ENCODE peak calls at places on chromosomes 6 and 20, in six cellular contexts. P, W, A, Y, G and Q are unnamed samples.

GRCh38 chr20:41618807-41619294 is 674 bp upstream of the CHD6 start:
- DNase-seq in P (no peak), W (no peak), A (no peak), Y (no peak), G (no peak), Q (peak; percentile 19)

GRCh38 chr6:155967326-155967725 is 511.7 kb upstream of the NOX3 start:
- DNase-seq in P (no peak), W (no peak), A (no peak), Y (no peak), G (no peak), Q (no peak)

GRCh38 chr20:4555188-4555893 is 166.4 kb upstream of the PRND start:
- DNase-seq in P (no peak), W (peak; percentile 44), A (no peak), Y (no peak), G (no peak), Q (peak; percentile 88)

GRCh38 chr6:40322336-40322735 is 264.8 kb downstream of the LRFN2 start:
- DNase-seq in P (no peak), W (no peak), A (no peak), Y (no peak), G (no peak), Q (no peak)

GRCh38 chr6:2403546-2403945 is 158.1 kb upstream of the GMDS start:
- DNase-seq in P (no peak), W (no peak), A (no peak), Y (no peak), G (no peak), Q (no peak)

GRCh38 chr20:38290829-38291581 is 13.0 kb upstream of the BPI start:
- DNase-seq in P (no peak), W (peak; percentile 82), A (peak; percentile 87), Y (peak; percentile 48), G (peak; percentile 50), Q (peak; percentile 33)

GRCh38 chr6:167469655-167470054 is 144.8 kb downstream of the TTLL2 start:
- DNase-seq in P (no peak), W (no peak), A (no peak), Y (no peak), G (no peak), Q (no peak)

GRCh38 chr20:5770240-5770986 is 20.2 kb downstream of the SHLD1 start:
- DNase-seq in P (no peak), W (no peak), A (no peak), Y (peak; percentile 41), G (no peak), Q (no peak)

GRCh38 chr20:40433341-40433861 is 255.6 kb downstream of the MAFB start:
- DNase-seq in P (no peak), W (no peak), A (no peak), Y (peak; percentile 79), G (no peak), Q (no peak)

GRCh38 chr20:63626424-63627128 is at the start of gene GMEB2:
- DNase-seq in P (no peak), W (peak; percentile 67), A (peak; percentile 69), Y (peak; percentile 84), G (peak; percentile 90), Q (no peak)

GRCh38 chr6:17013701-17014100 is 88.1 kb upstream of the STMND1 start:
- DNase-seq in P (no peak), W (no peak), A (no peak), Y (no peak), G (no peak), Q (peak; percentile 23)

GRCh38 chr6:32432050-32432450 is 7.6 kb upstream of the HLA-DRA start:
- DNase-seq in P (no peak), W (peak; percentile 7), A (peak; percentile 27), Y (peak; percentile 40), G (peak; percentile 22), Q (peak; percentile 51)

GRCh38 chr6:133052465-133052864 is 188.7 kb upstream of the EYA4 start:
- DNase-seq in P (no peak), W (no peak), A (no peak), Y (no peak), G (no peak), Q (no peak)

GRCh38 chr6:129695373-129696027 is 14.5 kb downstream of the ARHGAP18 start:
- DNase-seq in P (no peak), W (no peak), A (peak; percentile 92), Y (no peak), G (peak; percentile 32), Q (no peak)

GRCh38 chr20:62741191-62741676 is 32.6 kb downstream of the NTSR1 start:
- DNase-seq in P (no peak), W (no peak), A (no peak), Y (peak; percentile 36), G (no peak), Q (peak; percentile 28)

GRCh38 chr6:105882071-105882803 is 203.9 kb upstream of the PRDM1 start:
- DNase-seq in P (no peak), W (no peak), A (no peak), Y (no peak), G (no peak), Q (no peak)

GRCh38 chr20:63544241-63544957 is 3.1 kb downstream of the SRMS start:
- DNase-seq in P (no peak), W (no peak), A (peak; percentile 39), Y (no peak), G (no peak), Q (no peak)

GRCh38 chr20:49637238-49637637 is 69.3 kb upstream of the PTGIS start:
- DNase-seq in P (no peak), W (no peak), A (no peak), Y (no peak), G (no peak), Q (no peak)

GRCh38 chr20:49636447-49636846 is 68.5 kb upstream of the PTGIS start:
- DNase-seq in P (no peak), W (no peak), A (no peak), Y (no peak), G (no peak), Q (no peak)

GRCh38 chr20:49634116-49634515 is 66.2 kb upstream of the PTGIS start:
- DNase-seq in P (no peak), W (no peak), A (no peak), Y (no peak), G (no peak), Q (no peak)

GRCh38 chr20:49635171-49635570 is 67.2 kb upstream of the PTGIS start:
- DNase-seq in P (no peak), W (no peak), A (no peak), Y (no peak), G (no peak), Q (no peak)

DNA sequence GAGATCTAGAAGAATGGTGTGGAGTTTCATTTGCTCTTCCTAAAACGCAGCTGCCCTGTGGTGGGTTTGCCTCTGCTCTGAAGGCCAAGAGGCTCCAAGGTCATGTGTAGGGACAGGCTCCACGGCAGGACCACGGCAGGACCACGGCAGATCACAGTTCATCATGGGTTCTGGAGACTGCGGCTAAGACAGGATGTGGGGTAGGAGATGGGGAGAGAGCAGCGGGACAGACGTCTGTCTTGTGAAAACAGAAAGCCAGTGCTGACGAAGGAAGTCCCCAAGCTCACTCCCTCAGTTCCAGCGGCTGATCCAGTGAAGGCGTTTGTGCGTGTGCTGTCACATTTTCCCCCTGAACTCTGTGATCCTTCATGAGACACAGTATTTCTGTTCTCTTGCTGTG is 67.9 kb upstream of the PTGIS start:
- DNase-seq in P (no peak), W (no peak), A (no peak), Y (no peak), G (no peak), Q (no peak)
- TF ChIP-seq MYC in P (no peak), W (no peak), A (no peak), Y (no peak), G (no peak), Q (no peak)

DNA sequence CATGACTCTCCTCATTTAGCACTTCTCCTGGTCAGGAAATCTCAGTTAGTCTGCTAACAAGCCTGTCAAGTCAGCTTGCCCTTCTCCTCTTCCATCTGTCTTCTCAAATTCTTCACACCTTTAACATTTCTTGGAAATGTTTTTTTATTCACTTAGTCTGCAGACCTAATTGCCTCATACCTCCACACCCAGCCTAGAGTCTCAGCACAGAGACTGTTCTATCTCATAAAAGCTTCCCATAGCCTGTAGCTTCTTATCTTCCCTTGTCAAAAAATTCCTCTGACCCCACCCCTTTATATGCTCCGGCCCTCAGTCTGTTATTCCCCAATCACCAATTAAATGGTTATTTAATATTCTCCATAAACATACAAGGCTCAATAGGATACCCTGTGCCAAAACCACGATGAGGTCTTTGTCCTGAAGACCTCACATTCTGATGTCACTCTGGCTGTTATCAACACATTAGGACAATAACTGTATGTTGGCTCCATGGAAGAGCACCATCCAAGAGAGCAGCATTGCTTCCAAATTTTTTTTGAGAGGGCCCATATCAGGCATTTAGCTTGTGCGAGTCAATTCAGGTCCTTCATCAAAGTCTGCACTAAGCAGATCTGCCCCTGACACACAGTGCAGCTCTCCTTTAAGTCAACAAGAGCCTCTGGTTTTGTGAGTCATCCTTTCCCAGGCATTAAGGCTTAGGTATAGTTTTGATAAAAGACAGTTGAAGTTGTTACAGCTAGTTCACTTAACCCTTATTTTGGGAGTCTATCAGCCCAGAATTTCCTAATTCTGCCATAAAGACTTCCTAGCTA is 83.2 kb upstream of the TBX18 start:
- DNase-seq in P (no peak), W (no peak), A (no peak), Y (no peak), G (peak; percentile 13), Q (peak; percentile 35)
- TF ChIP-seq MYC in P (no peak), W (no peak), A (no peak), Y (no peak), G (no peak), Q (no peak)

GRCh38 chr20:58700121-58700780 is 7.7 kb downstream of the NPEPL1 start:
- DNase-seq in P (no peak), W (no peak), A (no peak), Y (no peak), G (no peak), Q (no peak)

GRCh38 chr20:58701431-58702160 is 9.0 kb downstream of the NPEPL1 start:
- DNase-seq in P (no peak), W (no peak), A (no peak), Y (no peak), G (no peak), Q (no peak)

GRCh38 chr20:58702161-58702510 is 9.5 kb downstream of the NPEPL1 start:
- DNase-seq in P (no peak), W (no peak), A (no peak), Y (no peak), G (no peak), Q (no peak)

GRCh38 chr20:58699246-58700107 is 6.9 kb downstream of the NPEPL1 start:
- DNase-seq in P (no peak), W (no peak), A (no peak), Y (no peak), G (no peak), Q (no peak)

DNA sequence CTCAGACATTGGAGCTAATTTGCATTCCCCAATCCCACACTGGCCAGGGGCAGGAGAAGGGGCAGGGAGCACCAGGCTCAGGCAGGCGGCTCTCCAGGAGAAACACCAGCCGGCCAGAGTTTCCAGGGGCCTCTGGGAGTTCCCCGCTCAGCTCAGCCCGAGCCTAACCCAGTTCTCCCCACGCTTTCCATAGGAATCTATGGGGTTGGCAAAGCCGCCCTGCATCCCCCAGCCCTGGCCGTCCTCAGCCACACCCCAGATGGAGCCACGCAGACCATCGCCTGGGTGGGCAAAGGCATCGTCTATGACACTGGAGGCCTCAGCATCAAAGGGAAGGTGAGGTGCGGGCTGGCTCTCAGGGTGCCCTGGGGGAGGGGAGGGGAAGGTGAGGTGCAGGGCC is 8.2 kb downstream of the NPEPL1 start:
- DNase-seq in P (no peak), W (no peak), A (no peak), Y (no peak), G (no peak), Q (no peak)
- TF ChIP-seq MYC in P (no peak), W (no peak), A (no peak), Y (no peak), G (no peak), Q (no peak)

DNA sequence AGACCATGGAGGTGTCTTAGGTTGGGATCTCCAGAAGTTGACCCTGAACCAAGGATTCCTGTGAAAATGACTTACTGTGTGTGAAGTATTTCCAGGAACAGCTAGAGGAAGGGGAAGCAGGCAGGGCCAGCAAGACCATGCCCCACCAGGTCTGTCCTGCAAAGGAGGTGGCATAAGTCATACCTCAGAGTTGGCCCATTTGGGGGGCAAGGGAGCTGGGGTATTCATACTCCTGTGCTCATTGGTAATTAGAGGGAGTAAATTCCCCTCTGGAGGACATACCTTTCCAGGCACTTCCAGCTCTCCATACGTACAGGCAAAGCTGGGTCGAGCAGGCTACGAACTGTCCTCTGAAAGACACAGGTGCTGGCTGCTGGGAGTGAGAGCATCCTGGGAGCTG is 72.4 kb downstream of the STK35 start:
- DNase-seq in P (no peak), W (no peak), A (no peak), Y (no peak), G (no peak), Q (no peak)
- TF ChIP-seq MYC in P (no peak), W (no peak), A (no peak), Y (no peak), G (no peak), Q (no peak)